ENCODE peak calls at places on chromosomes 5 and 9, in six cellular contexts. U, L, J, T, Y and F are unnamed samples.

GRCh38 chr5:141199359-141200235 is at the start of gene PCDHB11:
- DNase-seq in J (peak), L (no peak), T (no peak), Y (no peak), U (peak), F (no peak)

GRCh38 chr5:137754961-137755762 is 999 bp upstream of the HNRNPA0 start:
- DNase-seq in Y (no peak), L (no peak), J (no peak), U (no peak), T (no peak), F (no peak)

GRCh38 chr9:95094002-95094401 is 223.5 kb downstream of the FANCC start:
- DNase-seq in Y (no peak), U (no peak), L (no peak), J (no peak), T (no peak), F (no peak)

GRCh38 chr9:131707677-131708612 is 31.9 kb downstream of the RAPGEF1 start:
- DNase-seq in J (no peak), U (peak), L (peak), T (no peak), Y (peak), F (no peak)

GRCh38 chr5:78927657-78928282 is 57.3 kb downstream of the ARSB start:
- DNase-seq in Y (no peak), T (no peak), U (peak), J (peak), L (no peak), F (no peak)

GRCh38 chr9:13173553-13173952 is 105.9 kb downstream of the MPDZ start:
- DNase-seq in Y (no peak), J (no peak), L (no peak), U (no peak), T (no peak), F (no peak)

GRCh38 chr5:121525731-121526130 is 326.0 kb upstream of the FTMT start:
- DNase-seq in U (no peak), Y (no peak), L (no peak), T (no peak), J (no peak), F (no peak)

GRCh38 chr5:165149439-165149838 is 1644.0 kb downstream of the MAT2B start:
- DNase-seq in L (no peak), Y (no peak), U (no peak), T (no peak), J (no peak), F (no peak)

GRCh38 chr5:91361055-91361701 is 21.9 kb downstream of the ARRDC3 start:
- DNase-seq in J (no peak), U (no peak), L (no peak), T (no peak), Y (no peak), F (no peak)

GRCh38 chr9:77022783-77023440 is 3.5 kb downstream of the FOXB2 start:
- DNase-seq in T (no peak), U (no peak), J (no peak), Y (no peak), L (no peak), F (no peak)

GRCh38 chr5:94692610-94693009 is 74.1 kb downstream of the SLF1 start:
- DNase-seq in U (no peak), Y (no peak), L (no peak), J (no peak), T (no peak), F (no peak)

GRCh38 chr5:139361821-139362429 is 20.3 kb downstream of the PAIP2 start:
- DNase-seq in U (no peak), L (no peak), Y (no peak), T (no peak), J (no peak), F (no peak)

GRCh38 chr5:82325155-82325554 is 47.0 kb upstream of the RPS23 start:
- DNase-seq in T (no peak), U (no peak), L (no peak), Y (no peak), J (no peak), F (no peak)

GRCh38 chr5:134224905-134225779 is 731 bp downstream of the PPP2CA start:
- DNase-seq in Y (peak), T (peak), U (peak), J (peak), L (peak), F (peak)

GRCh38 chr9:109401169-109401989 is 80.5 kb upstream of the EPB41L4B start:
- DNase-seq in U (peak), J (peak), Y (peak), T (peak), L (peak), F (no peak)

GRCh38 chr5:160835376-160835775 is 16.6 kb downstream of the ATP10B start:
- DNase-seq in U (no peak), T (no peak), J (no peak), L (no peak), Y (no peak), F (no peak)

GRCh38 chr5:37940931-37941623 is 101.2 kb upstream of the GDNF start:
- DNase-seq in Y (no peak), J (no peak), U (no peak), L (no peak), T (no peak), F (no peak)

GRCh38 chr5:1723957-1724821 is 75.4 kb downstream of the MRPL36 start:
- DNase-seq in U (no peak), T (peak), J (no peak), Y (no peak), L (no peak), F (no peak)

GRCh38 chr5:137282216-137282615 is 216.9 kb downstream of the SPOCK1 start:
- DNase-seq in J (no peak), T (no peak), Y (no peak), L (no peak), U (peak), F (no peak)

GRCh38 chr5:119274024-119274766 is 81.6 kb upstream of the TNFAIP8 start:
- DNase-seq in U (no peak), L (no peak), J (peak), Y (no peak), T (no peak), F (no peak)

GRCh38 chr9:134322781-134323241 is 3.4 kb upstream of the RXRA start:
- DNase-seq in L (no peak), U (no peak), J (no peak), T (no peak), Y (peak), F (no peak)

GRCh38 chr9:101711330-101711941 is 27.0 kb downstream of the GRIN3A start:
- DNase-seq in J (peak), Y (no peak), U (peak), T (no peak), L (no peak), F (no peak)

GRCh38 chr5:156208271-156208670 is 118.7 kb upstream of the SGCD start:
- DNase-seq in J (no peak), L (no peak), T (no peak), Y (no peak), U (no peak), F (no peak)

GRCh38 chr5:168579206-168579986 is at the start of gene PANK3:
- DNase-seq in Y (peak), T (peak), J (peak), U (peak), L (peak), F (peak)

GRCh38 chr5:90632799-90633198 is 74.2 kb downstream of the ADGRV1 start:
- DNase-seq in T (no peak), J (no peak), Y (no peak), L (no peak), U (no peak), F (no peak)

GRCh38 chr9:6644346-6645152 is 980 bp downstream of the GLDC start:
- DNase-seq in J (no peak), T (no peak), L (no peak), Y (no peak), U (peak), F (no peak)

GRCh38 chr5:96936431-96937221 is 746 bp downstream of the LNPEP start:
- DNase-seq in Y (peak), T (peak), J (peak), L (peak), U (peak), F (peak)

GRCh38 chr9:37968228-37968672 is 64.3 kb upstream of the SLC25A51 start:
- DNase-seq in Y (no peak), T (no peak), U (peak), L (no peak), J (peak), F (no peak)

GRCh38 chr9:70156729-70157128 is 102.0 kb upstream of the SMC5 start:
- DNase-seq in J (no peak), L (no peak), U (no peak), T (no peak), Y (no peak), F (no peak)

GRCh38 chr9:82539126-82539525 is 523.8 kb downstream of the RASEF start:
- DNase-seq in Y (no peak), T (no peak), L (no peak), U (no peak), J (no peak), F (no peak)

GRCh38 chr5:179832039-179832745 is 11.5 kb downstream of the SQSTM1 start:
- DNase-seq in U (no peak), T (no peak), L (no peak), Y (no peak), J (no peak), F (no peak)

GRCh38 chr5:6430418-6431028 is 18.1 kb upstream of the UBE2QL1 start:
- DNase-seq in T (no peak), L (no peak), U (no peak), J (no peak), Y (peak), F (peak)

DNA sequence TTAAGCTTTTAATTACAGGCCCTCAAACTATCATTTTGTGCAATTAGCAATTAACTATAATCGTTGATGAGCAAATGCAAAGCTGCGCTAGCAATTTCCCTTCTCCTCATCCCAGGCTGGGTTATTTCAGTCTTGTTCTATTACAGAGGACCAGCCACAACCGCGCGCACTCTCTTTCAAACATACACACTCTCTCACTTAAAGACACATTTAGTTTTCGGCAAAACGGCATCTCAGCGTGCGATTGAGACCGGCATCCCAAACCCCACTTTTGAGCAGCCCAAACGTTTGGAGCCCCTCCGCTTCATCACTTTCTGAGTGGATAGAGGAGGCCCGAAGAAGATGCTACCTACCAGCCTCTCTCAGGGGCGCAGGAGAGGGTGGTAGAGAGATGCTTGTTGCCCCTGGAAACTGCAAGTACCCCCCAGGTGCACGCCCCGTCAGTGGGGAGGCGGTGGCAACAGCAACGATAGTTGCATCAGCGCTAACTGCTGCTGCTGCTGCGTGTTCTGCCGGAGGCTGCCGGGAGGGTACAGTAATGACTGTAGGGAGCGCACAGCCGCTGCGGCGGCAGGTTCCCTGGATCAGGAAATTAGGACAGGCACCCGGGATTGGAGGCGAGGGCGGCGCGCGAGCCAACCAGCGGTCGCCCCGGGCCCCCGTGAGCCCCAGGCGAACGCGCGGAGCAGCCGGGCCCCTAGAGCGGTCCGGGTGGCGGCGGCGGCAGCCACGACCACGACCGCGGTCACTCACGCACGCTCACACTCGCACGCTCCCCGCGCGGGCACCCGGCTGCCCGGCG is 510 bp upstream of the VLDLR start:
- DNase-seq in L (peak), Y (peak), U (peak), J (peak), T (peak), F (peak)
- TF ChIP-seq POLR2A in L (no peak), Y (peak), U (peak), J (no peak), T (no peak), F (peak)

DNA sequence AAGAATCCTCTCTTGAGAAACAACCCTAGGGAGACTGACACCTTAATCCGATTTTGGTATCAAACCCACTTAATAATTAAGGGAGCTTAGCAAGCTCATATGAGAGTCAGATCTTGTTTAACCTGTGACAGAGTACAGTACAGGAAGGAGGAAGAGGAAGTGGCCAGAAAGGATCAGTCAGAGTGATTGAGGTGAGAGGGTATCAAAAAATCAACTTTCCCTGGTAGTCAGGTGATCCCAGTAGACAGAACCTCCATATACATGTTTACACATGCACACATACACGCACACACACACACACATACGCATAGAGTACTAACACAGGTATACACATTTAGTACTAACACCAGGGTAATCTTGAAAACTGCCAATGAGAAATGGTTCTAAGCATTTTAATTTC is 56.8 kb downstream of the GLIS3 start:
- DNase-seq in Y (no peak), L (no peak), U (no peak), J (no peak), T (no peak), F (no peak)
- TF ChIP-seq CTCF in Y (no peak), L (no peak), U (no peak), J (no peak), T (no peak), F (no peak)

GRCh38 chr9:107198718-107199117 is 84.4 kb upstream of the RAD23B start:
- DNase-seq in L (no peak), J (no peak), T (no peak), Y (no peak), U (no peak), F (no peak)
- TF ChIP-seq POLR2A in L (no peak), J (no peak), T (no peak), Y (no peak), U (no peak), F (no peak)

GRCh38 chr5:171310334-171310815 is 1.3 kb downstream of the TLX3 start:
- DNase-seq in T (no peak), J (no peak), L (no peak), Y (no peak), U (no peak), F (no peak)

GRCh38 chr5:171310816-171311697 is 2.0 kb downstream of the TLX3 start:
- DNase-seq in U (no peak), J (no peak), T (no peak), L (no peak), Y (no peak), F (no peak)

GRCh38 chr5:171309276-171309525 is 153 bp downstream of the TLX3 start:
- DNase-seq in T (no peak), U (no peak), L (no peak), J (no peak), Y (no peak), F (no peak)

GRCh38 chr5:171308453-171309275 is at the start of gene TLX3:
- DNase-seq in Y (no peak), U (no peak), L (no peak), J (no peak), T (no peak), F (no peak)

DNA sequence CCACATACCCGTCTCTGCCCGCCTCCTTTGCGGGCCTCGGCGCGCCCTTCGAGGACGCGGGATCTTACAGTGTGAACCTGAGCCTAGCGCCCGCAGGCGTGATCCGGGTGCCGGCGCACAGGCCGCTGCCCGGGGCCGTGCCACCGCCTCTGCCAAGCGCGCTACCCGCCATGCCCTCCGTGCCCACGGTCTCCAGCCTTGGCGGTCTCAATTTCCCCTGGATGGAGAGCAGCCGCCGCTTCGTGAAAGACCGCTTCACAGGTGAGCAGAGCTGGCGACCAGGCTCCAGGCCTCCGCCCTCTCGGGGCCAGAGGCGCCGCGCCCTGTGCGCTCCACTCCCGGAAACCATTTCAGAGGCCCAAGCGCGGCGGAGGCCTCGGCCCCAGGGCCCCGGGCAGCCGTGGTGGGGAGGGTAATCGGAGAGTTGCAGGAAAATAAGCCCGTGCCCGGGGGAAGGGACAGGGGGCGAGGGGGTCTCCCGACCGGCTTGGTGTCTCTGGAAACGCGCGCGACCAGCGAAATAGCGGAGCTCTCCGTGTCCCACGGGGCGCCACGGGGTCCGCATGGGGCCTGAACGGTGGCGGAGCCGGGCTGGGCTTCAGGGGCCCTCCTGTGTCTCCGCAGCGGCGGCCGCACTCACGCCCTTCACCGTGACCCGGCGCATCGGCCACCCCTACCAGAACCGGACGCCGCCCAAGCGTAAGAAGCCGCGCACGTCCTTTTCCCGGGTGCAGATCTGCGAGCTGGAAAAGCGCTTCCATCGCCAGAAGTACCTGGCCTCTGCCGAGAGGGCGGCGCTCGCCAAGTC is 682 bp downstream of the TLX3 start:
- DNase-seq in J (no peak), Y (no peak), L (no peak), T (no peak), U (no peak), F (no peak)
- TF ChIP-seq CTCF in J (no peak), Y (no peak), L (no peak), T (no peak), U (peak), F (peak)

DNA sequence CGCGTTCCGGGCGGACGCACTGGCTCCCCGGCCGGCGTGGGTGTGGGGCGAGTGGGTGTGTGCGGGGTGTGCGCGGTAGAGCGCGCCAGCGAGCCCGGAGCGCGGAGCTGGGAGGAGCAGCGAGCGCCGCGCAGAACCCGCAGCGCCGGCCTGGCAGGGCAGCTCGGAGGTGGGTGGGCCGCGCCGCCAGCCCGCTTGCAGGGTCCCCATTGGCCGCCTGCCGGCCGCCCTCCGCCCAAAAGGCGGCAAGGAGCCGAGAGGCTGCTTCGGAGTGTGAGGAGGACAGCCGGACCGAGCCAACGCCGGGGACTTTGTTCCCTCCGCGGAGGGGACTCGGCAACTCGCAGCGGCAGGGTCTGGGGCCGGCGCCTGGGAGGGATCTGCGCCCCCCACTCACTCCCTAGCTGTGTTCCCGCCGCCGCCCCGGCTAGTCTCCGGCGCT is at the start of gene DAPK1:
- DNase-seq in Y (peak), T (peak), J (peak), U (peak), L (peak), F (no peak)
- TF ChIP-seq POLR2A in Y (no peak), T (no peak), J (peak), U (peak), L (no peak), F (peak)

DNA sequence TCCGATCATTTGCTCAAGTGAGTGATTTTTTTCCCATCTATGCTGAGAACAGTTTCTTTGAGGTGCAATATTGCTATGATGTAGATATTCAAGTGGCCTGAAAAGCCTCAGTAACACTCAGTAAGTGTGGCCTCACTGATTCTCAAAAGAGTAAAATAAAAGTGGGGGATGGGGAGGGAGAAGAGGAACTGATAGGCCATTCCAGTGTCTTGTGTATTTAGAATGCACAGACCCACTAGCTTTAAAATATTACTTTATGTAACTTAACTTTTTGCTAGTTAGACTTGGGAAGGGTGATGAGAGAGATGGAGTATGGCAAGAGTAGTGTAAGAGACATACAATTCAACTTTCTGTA is 79.5 kb upstream of the ZNF608 start:
- DNase-seq in L (no peak), Y (no peak), T (no peak), J (no peak), U (no peak), F (no peak)
- TF ChIP-seq CTCF in L (no peak), Y (no peak), T (no peak), J (no peak), U (no peak), F (no peak)

GRCh38 chr5:170293273-170293672 is 4.3 kb downstream of the LCP2 start:
- DNase-seq in J (no peak), U (no peak), L (no peak), Y (peak), T (no peak), F (peak)
- TF ChIP-seq POLR2A in J (no peak), U (no peak), L (no peak), Y (no peak), T (no peak), F (no peak)

DNA sequence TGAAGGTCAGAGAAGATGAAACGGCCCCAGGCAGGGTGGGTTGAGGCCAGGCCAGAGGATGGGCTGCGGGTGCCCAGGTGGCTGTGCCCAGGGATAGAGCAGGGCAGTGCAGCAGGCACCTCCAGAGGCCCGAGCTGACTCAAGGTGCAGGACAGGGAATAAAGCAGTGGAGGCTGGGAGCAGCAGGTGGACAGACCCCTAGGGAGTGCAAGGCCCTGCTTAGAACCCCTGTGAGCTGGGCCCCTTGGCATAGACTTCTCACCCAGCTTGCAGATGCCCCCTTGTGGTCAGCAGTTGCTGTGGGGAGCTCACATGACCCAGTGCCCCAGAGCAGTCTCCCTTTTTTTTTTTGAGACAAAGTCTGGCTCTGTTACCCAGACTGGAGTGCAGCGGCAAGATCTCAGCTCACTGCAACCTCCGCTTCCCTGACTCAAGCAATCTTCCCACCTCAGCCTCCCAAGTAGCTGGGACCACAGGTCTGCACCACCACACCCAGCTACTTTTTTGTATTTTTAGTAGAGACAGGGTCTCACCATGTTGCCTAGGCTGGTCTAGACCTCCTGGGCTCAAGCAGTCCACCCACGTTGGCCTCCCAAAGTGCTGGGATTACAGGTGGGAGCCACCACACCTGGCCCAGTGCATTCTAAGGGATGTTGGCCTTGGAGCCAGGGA is 118.8 kb downstream of the WNK2 start:
- DNase-seq in L (peak), J (peak), U (peak), T (no peak), Y (no peak), F (peak)
- TF ChIP-seq CTCF in L (no peak), J (peak), U (peak), T (no peak), Y (peak), F (peak)